ENCODE peak calls at places on chromosomes 16 and 17, in four cellular contexts. S is SK-N-SH, C is H1, L is HepG2. E is an unnamed sample.

GRCh38 chr17:78159575-78160158 is 8.7 kb upstream of the SYNGR2 start:
- DNase-seq in S (no peak), L (peak), C (no peak), E (peak)

GRCh38 chr16:28064706-28065249 is 1.3 kb upstream of the GSG1L start:
- DNase-seq in L (no peak), C (no peak), S (no peak), E (no peak)

GRCh38 chr17:35256629-35257028 is 13.8 kb downstream of the SLFN5 start:
- DNase-seq in S (no peak), C (no peak), L (no peak), E (no peak)

GRCh38 chr16:27473101-27473900 is 71.3 kb downstream of the IL21R start:
- DNase-seq in S (no peak), L (no peak), C (no peak), E (no peak)

GRCh38 chr17:17580662-17581470 is 10.6 kb downstream of the PEMT start:
- DNase-seq in S (no peak), L (peak), C (no peak), E (no peak)

GRCh38 chr17:3535253-3535995 is 22.2 kb downstream of the TRPV3 start:
- DNase-seq in C (peak), L (no peak), S (peak), E (no peak)

GRCh38 chr16:11683140-11683539 is 14.9 kb downstream of the SNN start:
- DNase-seq in S (no peak), C (no peak), L (no peak), E (no peak)

GRCh38 chr17:82228842-82229685 is at the start of gene SLC16A3:
- DNase-seq in S (peak), L (no peak), C (peak), E (no peak)

GRCh38 chr17:55895112-55895759 is 144.4 kb downstream of the PCTP start:
- DNase-seq in C (no peak), S (no peak), L (no peak), E (no peak)

GRCh38 chr17:81012574-81013447 is 21.2 kb downstream of the CHMP6 start:
- DNase-seq in L (no peak), C (no peak), S (no peak), E (no peak)

GRCh38 chr16:66264311-66265105 is 102.0 kb upstream of the CDH5 start:
- DNase-seq in C (no peak), S (no peak), L (no peak), E (no peak)

GRCh38 chr16:11254913-11255736 is 879 bp downstream of the SOCS1 start:
- DNase-seq in C (no peak), S (peak), L (no peak), E (no peak)

GRCh38 chr16:57622361-57623250 is 5.8 kb upstream of the ADGRG1 start:
- DNase-seq in C (no peak), L (peak), S (no peak), E (no peak)

GRCh38 chr16:590165-590874 is 454 bp downstream of the RAB40C start:
- DNase-seq in S (peak), L (no peak), C (no peak), E (no peak)

GRCh38 chr16:66240996-66241395 is 125.5 kb upstream of the CDH5 start:
- DNase-seq in C (no peak), L (no peak), S (no peak), E (no peak)

GRCh38 chr17:61412860-61413653 is 13.4 kb downstream of the TBX2 start:
- DNase-seq in S (peak), C (no peak), L (peak), E (no peak)

DNA sequence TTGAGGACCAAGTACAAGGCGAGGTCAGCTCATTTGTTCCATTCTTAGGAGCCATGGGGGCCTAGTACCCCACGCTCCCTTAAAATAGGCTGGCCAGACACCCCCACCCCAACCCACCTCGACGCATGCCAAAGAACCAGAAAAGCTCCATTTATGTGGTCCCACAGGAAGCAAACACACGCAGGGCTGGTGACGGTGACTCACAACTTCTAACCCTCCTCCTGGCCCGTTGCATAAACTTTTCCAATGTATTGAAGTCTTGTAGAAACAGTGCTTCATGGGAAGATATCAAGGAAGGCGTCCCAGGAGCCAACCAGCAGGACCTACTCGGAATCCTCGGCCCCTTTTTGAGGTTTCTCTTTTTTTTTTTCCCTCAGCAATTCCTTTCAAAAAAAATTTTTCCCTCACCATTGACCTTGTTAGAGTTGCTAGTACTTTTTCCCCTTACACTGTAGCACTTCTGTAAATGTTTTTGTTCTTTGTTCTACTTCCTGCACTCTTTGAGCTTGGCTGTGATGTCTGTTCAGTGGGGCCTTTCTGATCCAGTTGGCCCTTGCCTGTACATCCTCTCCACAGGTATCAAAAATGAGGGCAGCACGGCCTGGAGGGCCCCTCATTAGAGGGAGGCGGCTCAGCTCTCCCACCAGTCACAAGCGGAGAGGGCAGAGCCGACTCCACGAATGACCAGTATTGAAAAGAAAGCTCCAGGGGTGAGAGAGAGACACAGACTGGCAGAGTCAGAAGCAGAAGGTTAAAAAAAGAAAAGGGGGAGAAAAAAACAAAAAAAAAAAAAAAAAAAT is 208.3 kb downstream of the RGS9 start:
- DNase-seq in C (no peak), S (no peak), L (no peak), E (no peak)
- TF ChIP-seq TCF12 in C (no peak), S (no peak), L (no peak), E (no peak)

DNA sequence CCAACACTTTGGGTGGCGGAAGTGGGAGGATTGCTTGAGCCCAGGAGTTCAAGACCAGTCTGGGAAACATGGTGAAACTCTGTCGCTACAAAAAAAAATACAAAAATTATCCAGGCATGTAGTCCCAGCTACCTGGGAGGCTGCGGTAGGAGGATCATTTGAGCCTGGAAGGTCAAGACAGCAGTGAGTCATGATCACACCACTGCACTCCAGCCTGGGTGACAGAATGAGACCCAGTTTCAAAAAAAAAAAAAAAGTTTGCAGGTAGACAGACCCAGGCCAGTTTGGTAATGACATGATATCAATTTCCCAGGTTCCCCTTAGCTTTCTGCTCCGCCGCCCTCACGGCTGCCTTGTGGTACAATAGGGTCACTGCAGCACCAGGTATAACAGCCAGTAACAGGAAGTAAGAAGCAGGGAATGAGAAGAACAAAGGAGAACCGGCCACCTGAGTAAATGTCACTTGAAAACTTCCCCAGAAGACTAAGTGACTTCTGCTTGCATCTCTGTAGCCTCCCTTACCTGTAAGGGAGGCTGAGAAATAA is 201.2 kb upstream of the HSBP1 start:
- DNase-seq in L (no peak), S (no peak), C (peak), E (no peak)
- TF ChIP-seq TCF12 in L (no peak), S (no peak), C (no peak), E (no peak)

GRCh38 chr16:67552476-67552875 is 9.8 kb upstream of the CTCF start:
- DNase-seq in C (no peak), S (no peak), L (no peak), E (no peak)

GRCh38 chr16:67558859-67559258 is 3.5 kb upstream of the CTCF start:
- DNase-seq in S (no peak), L (no peak), C (no peak), E (no peak)

GRCh38 chr16:67551091-67551490 is 11.2 kb upstream of the CTCF start:
- DNase-seq in L (no peak), C (no peak), S (no peak), E (no peak)

GRCh38 chr16:67551972-67552371 is 10.4 kb upstream of the CTCF start:
- DNase-seq in S (no peak), C (no peak), L (no peak), E (no peak)

GRCh38 chr16:67555795-67556212 is 6.5 kb upstream of the CTCF start:
- DNase-seq in S (no peak), L (no peak), C (no peak), E (no peak)
- TF ChIP-seq TCF12 in S (no peak), L (no peak), C (no peak), E (no peak)

DNA sequence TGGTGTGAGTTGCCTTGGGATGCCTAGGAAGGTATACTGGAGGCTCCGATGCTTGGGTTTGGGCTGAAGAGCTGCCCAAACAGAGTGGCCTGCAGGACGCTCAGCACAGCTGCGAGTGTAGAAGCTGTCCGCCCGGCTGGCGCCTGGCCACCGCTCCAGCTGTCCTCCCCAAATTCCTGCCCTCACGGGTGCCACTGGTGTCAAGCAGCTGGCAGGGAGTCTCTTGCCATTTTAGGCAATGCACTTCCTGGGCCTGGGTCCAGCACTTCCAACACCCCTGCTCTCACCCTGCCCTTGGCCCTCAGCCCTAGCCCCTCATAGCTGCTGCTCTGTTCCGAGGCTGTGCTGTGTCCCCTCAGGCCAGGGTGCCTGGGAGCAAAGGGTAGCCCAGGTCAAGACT is 5.2 kb upstream of the PKMYT1 start:
- DNase-seq in C (no peak), S (no peak), L (no peak), E (no peak)
- TF ChIP-seq TCF12 in C (no peak), S (no peak), L (no peak), E (no peak)

GRCh38 chr16:67883872-67884261 is 818 bp upstream of the NRN1L start:
- DNase-seq in S (peak), L (peak), C (peak), E (no peak)
- TF ChIP-seq TCF12 in S (no peak), L (no peak), C (peak), E (no peak)

DNA sequence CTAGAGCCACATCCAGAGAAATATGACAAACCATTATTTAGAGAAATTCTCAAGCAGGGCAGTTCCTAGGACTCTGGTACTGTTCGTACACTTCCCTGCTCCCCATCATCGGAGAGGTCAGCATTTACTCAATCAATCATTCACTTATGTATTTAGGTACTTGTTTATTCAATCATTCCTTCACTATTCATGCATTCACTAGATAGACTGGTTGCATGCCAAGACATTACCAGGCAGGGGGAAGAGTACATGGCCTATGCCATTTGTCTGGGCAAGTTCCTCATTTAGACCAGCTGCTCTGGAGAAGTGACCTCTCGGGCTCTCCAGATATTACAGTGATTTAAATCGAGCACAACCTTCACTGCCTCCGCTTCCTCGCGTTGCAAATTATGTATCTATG is 603.4 kb downstream of the KCNJ2 start:
- DNase-seq in S (no peak), C (no peak), L (no peak), E (no peak)
- TF ChIP-seq TCF12 in S (no peak), C (no peak), L (no peak), E (no peak)

DNA sequence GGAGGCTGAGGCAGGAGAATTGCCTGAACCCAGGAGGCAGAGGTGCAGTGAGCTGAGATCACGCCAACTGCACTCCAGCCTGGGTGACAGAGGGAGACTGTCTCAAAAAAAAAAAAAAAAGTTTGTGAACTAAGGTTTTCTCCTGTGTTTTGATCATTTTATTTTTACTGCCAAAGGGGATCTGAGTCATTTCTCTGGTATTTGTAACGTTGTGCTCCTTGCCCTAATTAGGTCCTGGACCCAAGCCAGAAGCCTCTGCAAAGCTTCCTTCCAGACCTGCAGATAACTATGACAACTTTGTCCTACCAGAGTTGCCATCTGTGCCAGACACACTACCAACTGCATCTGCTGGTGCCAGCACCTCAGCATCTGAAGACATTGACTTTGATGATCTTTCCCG is 32.1 kb downstream of the IST1 start:
- DNase-seq in L (no peak), S (no peak), C (no peak), E (no peak)
- TF ChIP-seq TCF12 in L (no peak), S (peak), C (no peak), E (no peak)

DNA sequence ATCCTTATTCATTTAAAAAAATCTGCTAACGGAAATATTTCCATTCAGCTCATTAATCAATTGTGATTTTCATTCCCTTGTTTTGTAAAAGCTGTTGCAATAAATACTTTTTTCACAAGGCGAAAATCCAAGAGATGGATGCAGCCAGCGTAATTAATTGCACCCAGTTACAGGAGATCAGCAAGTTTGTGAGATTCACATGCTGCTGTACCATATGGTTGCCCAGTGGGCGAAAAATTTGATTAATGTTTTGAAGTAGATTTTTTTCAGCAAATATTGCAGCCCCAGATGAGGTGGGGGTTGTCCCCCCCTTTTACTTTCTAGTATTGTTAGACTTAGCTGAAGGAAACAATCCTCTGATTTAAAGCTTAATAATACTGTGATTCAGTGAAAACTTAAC is 186.6 kb downstream of the WWOX start:
- DNase-seq in S (no peak), L (no peak), C (no peak), E (no peak)
- TF ChIP-seq TCF12 in S (no peak), L (no peak), C (no peak), E (no peak)

E was measured in GM12878.